ENCODE peak calls at places on chromosomes 2 and 18, in eight cellular contexts. C, J, F, R, L, W, A and I are unnamed samples.

GRCh38 chr18:49562481-49563129 is 748 bp downstream of the LIPG start:
- DNase-seq in R (no peak), F (no peak), A (no peak), L (no peak), W (no peak), J (peak), C (no peak), I (peak)

GRCh38 chr2:200247494-200247893 is 59.0 kb upstream of the SPATS2L start:
- DNase-seq in R (no peak), L (no peak), A (peak), F (no peak), J (no peak), W (no peak), C (no peak), I (peak)

GRCh38 chr18:9008203-9008708 is 94.2 kb upstream of the NDUFV2 start:
- DNase-seq in J (no peak), C (no peak), R (peak), A (no peak), W (no peak), F (no peak), L (no peak), I (no peak)

GRCh38 chr2:46298272-46298521 is 990 bp downstream of the EPAS1 start:
- DNase-seq in R (no peak), A (no peak), W (no peak), F (peak), C (no peak), L (no peak), J (no peak), I (no peak)

GRCh38 chr2:226132632-226133215 is 666.9 kb downstream of the IRS1 start:
- DNase-seq in W (no peak), J (no peak), L (no peak), F (no peak), R (no peak), C (no peak), A (no peak), I (no peak)

GRCh38 chr18:49431563-49431962 is 28.9 kb downstream of the DYM start:
- DNase-seq in A (no peak), C (no peak), L (no peak), R (no peak), W (no peak), J (no peak), F (no peak), I (no peak)

GRCh38 chr2:71492112-71492511 is 38.8 kb downstream of the DYSF start:
- DNase-seq in R (no peak), C (no peak), L (no peak), J (peak), F (no peak), A (peak), W (no peak), I (no peak)

GRCh38 chr18:43883886-43884285 is 606.6 kb upstream of the SYT4 start:
- DNase-seq in F (no peak), C (no peak), R (no peak), A (no peak), W (no peak), L (no peak), J (no peak), I (no peak)

GRCh38 chr18:14974088-14974487 is 226.1 kb downstream of the ANKRD30B start:
- DNase-seq in W (no peak), J (no peak), C (no peak), R (no peak), L (no peak), A (no peak), F (no peak), I (no peak)

GRCh38 chr2:171174075-171174474 is 13.4 kb upstream of the TLK1 start:
- DNase-seq in C (no peak), A (no peak), J (no peak), F (no peak), L (no peak), W (no peak), R (no peak), I (no peak)

GRCh38 chr2:201852878-201853415 is 46.6 kb downstream of the CDK15 start:
- DNase-seq in C (no peak), R (peak), J (no peak), F (no peak), A (no peak), L (no peak), W (no peak), I (no peak)

GRCh38 chr2:29463181-29463900 is 348.1 kb downstream of the CLIP4 start:
- DNase-seq in L (peak), J (no peak), F (no peak), W (no peak), R (no peak), C (no peak), A (peak), I (peak)

GRCh38 chr2:88159955-88160415 is 10.2 kb upstream of the THNSL2 start:
- DNase-seq in F (no peak), A (peak), L (peak), R (peak), C (no peak), W (no peak), J (peak), I (peak)

GRCh38 chr2:232951891-232952290 is 61.2 kb downstream of the NGEF start:
- DNase-seq in R (no peak), J (no peak), F (no peak), L (peak), C (no peak), A (peak), W (no peak), I (no peak)

GRCh38 chr2:100239513-100240210 is 82.6 kb downstream of the LONRF2 start:
- DNase-seq in C (no peak), A (no peak), J (no peak), F (no peak), L (no peak), R (no peak), W (no peak), I (no peak)

GRCh38 chr2:40725040-40725439 is 273.1 kb upstream of the SLC8A1 start:
- DNase-seq in J (no peak), C (no peak), A (no peak), R (no peak), F (no peak), L (no peak), W (no peak), I (no peak)

GRCh38 chr2:85811173-85811849 is 57.5 kb downstream of the ATOH8 start:
- DNase-seq in F (peak), W (no peak), C (peak), A (peak), L (no peak), J (peak), R (no peak), I (peak)

GRCh38 chr2:20622731-20623130 is 28.2 kb downstream of the HS1BP3 start:
- DNase-seq in A (no peak), W (peak), L (no peak), F (peak), C (peak), J (peak), R (no peak), I (no peak)

GRCh38 chr2:126882181-126882580 is 16.5 kb upstream of the TEX51 start:
- DNase-seq in W (no peak), L (no peak), C (no peak), A (no peak), F (no peak), J (no peak), R (no peak), I (no peak)

GRCh38 chr2:229660391-229660790 is 54.0 kb downstream of the DNER start:
- DNase-seq in R (no peak), C (no peak), A (no peak), J (no peak), L (no peak), F (no peak), W (no peak), I (no peak)

GRCh38 chr2:158042666-158043065 is 59.0 kb upstream of the UPP2 start:
- DNase-seq in F (no peak), L (no peak), A (no peak), W (no peak), J (peak), C (peak), R (no peak), I (no peak)

GRCh38 chr18:43396266-43396665 is 119.0 kb upstream of the SYT4 start:
- DNase-seq in F (no peak), R (no peak), J (no peak), W (no peak), C (no peak), A (peak), L (peak), I (peak)

GRCh38 chr2:19744456-19744855 is 157.3 kb downstream of the TTC32 start:
- DNase-seq in W (no peak), F (no peak), J (no peak), C (no peak), R (no peak), A (no peak), L (no peak), I (no peak)

GRCh38 chr2:182280128-182280527 is 146.7 kb downstream of the PDE1A start:
- DNase-seq in W (no peak), R (no peak), J (no peak), F (no peak), C (no peak), L (peak), A (peak), I (peak)

GRCh38 chr2:176763871-176764404 is 448.7 kb upstream of the HNRNPA3 start:
- DNase-seq in W (no peak), A (no peak), L (no peak), C (no peak), F (no peak), R (peak), J (no peak), I (no peak)

GRCh38 chr2:236969767-236970655 is 115.7 kb upstream of the COPS8 start:
- DNase-seq in C (no peak), W (no peak), L (no peak), R (no peak), F (no peak), J (no peak), A (no peak), I (no peak)

GRCh38 chr18:42707080-42707479 is 408.4 kb downstream of the RIT2 start:
- DNase-seq in F (no peak), R (no peak), C (no peak), L (no peak), A (no peak), W (no peak), J (no peak), I (no peak)

GRCh38 chr2:53475766-53476165 is 291.8 kb upstream of the CHAC2 start:
- DNase-seq in W (no peak), C (no peak), L (no peak), J (no peak), R (no peak), F (no peak), A (no peak), I (no peak)

GRCh38 chr2:65749549-65749948 is 317.1 kb upstream of the SPRED2 start:
- DNase-seq in A (peak), J (no peak), C (no peak), W (no peak), R (no peak), F (no peak), L (peak), I (peak)

GRCh38 chr18:37385846-37386435 is 179.7 kb downstream of the CELF4 start:
- DNase-seq in A (peak), C (no peak), L (no peak), W (no peak), J (no peak), F (no peak), R (peak), I (peak)

GRCh38 chr2:130755234-130756040 is at the start of gene AMER3:
- DNase-seq in R (no peak), A (no peak), W (no peak), F (no peak), L (no peak), C (no peak), J (no peak), I (no peak)

DNA sequence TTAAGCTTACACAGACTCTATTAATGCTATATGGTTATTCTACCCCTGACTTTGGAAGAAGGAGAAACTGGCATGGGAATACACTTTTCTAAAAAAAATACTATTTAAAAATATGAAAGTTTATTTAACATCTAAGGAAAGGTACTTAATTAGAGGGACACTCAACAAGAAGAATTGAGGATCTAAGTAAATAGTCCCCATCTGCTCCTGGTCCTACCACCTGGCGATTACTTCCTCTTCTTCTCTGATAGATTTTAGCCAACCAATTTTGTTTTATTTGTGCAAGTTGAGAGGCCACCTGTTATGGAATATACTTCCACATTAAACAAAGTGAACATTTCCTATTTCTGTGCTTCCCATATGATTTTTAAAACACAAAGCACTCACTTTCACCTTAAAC is 111.7 kb downstream of the BCL2 start:
- DNase-seq in W (no peak), J (no peak), R (no peak), C (no peak), A (no peak), L (no peak), F (no peak), I (no peak)
- H3K4me3 ChIP-seq in W (no peak), J (no peak), R (peak), C (no peak), A (no peak), L (no peak), F (no peak), I (no peak)

GRCh38 chr2:44936275-44936674 is 5.2 kb upstream of the SIX3 start:
- DNase-seq in J (no peak), R (no peak), C (no peak), L (no peak), F (no peak), A (no peak), W (no peak), I (no peak)

GRCh38 chr2:44934521-44934961 is 7.0 kb upstream of the SIX3 start:
- DNase-seq in A (no peak), F (no peak), J (no peak), R (no peak), C (no peak), L (no peak), W (no peak), I (no peak)

GRCh38 chr2:44934962-44935853 is 6.3 kb upstream of the SIX3 start:
- DNase-seq in W (peak), C (no peak), F (no peak), A (no peak), J (no peak), L (no peak), R (no peak), I (no peak)

GRCh38 chr2:44936715-44937687 is 4.5 kb upstream of the SIX3 start:
- DNase-seq in A (no peak), W (no peak), C (no peak), L (no peak), R (no peak), J (no peak), F (no peak), I (no peak)

DNA sequence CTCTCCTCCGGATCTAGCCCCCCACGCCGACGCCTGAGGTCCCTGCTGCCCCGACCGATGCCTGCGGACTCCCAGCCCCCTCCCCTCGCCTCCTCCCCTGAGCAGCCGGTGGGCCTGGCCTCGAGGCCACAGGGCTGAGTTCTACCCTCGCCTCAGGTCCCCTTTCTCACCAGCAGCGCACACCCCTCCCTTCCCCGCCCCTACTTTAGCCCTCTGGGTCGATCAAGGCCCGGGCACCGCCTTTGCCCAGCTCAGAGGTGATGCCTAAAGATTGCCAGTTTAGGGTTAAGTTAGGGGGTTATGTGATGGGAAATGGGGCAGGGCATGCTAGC is 5.7 kb upstream of the SIX3 start:
- DNase-seq in L (no peak), J (no peak), W (no peak), C (no peak), A (no peak), F (no peak), R (no peak), I (no peak)
- H3K4me3 ChIP-seq in L (no peak), J (no peak), W (no peak), C (no peak), A (no peak), F (no peak), R (no peak), I (no peak)

DNA sequence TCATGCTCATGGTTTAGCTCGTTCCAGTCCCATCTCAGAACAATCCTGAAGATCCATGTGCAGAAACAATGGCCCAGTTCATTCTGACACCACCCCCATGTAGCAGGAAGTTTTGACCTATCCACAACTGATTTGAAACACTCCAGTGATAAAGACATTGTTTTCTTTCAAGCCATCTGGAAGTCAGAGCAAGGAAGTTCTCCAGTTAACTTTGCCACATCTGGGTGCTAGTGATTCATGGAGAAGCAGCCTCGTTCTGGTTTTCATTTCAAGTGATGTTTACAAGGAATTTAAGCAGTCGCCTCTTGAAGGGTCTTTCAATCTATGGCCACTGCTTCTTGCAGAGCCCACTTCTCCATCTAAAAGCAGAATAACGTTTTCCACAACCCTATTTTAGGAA is 36.6 kb upstream of the TWIST2 start:
- DNase-seq in C (no peak), F (no peak), L (no peak), J (no peak), W (no peak), A (peak), R (no peak), I (peak)
- H3K4me3 ChIP-seq in C (no peak), F (no peak), L (no peak), J (no peak), W (no peak), A (no peak), R (no peak), I (no peak)

GRCh38 chr2:18413794-18414396 is 146.6 kb downstream of the RDH14 start:
- DNase-seq in C (no peak), L (peak), A (peak), W (no peak), R (no peak), J (peak), F (no peak), I (peak)
- H3K4me3 ChIP-seq in C (no peak), L (no peak), A (peak), W (no peak), R (no peak), J (no peak), F (no peak), I (no peak)

GRCh38 chr2:15010346-15010745 is 377.8 kb downstream of the LRATD1 start:
- DNase-seq in L (no peak), W (no peak), C (no peak), J (no peak), F (no peak), A (no peak), R (peak), I (no peak)

GRCh38 chr2:15009681-15010080 is 377.2 kb downstream of the LRATD1 start:
- DNase-seq in W (no peak), C (no peak), J (no peak), F (no peak), L (no peak), A (no peak), R (no peak), I (no peak)

GRCh38 chr2:15006667-15007066 is 374.1 kb downstream of the LRATD1 start:
- DNase-seq in F (no peak), J (no peak), L (no peak), A (no peak), W (no peak), C (no peak), R (peak), I (no peak)
- H3K4me3 ChIP-seq in F (no peak), J (no peak), L (no peak), A (no peak), W (no peak), C (no peak), R (no peak), I (no peak)

DNA sequence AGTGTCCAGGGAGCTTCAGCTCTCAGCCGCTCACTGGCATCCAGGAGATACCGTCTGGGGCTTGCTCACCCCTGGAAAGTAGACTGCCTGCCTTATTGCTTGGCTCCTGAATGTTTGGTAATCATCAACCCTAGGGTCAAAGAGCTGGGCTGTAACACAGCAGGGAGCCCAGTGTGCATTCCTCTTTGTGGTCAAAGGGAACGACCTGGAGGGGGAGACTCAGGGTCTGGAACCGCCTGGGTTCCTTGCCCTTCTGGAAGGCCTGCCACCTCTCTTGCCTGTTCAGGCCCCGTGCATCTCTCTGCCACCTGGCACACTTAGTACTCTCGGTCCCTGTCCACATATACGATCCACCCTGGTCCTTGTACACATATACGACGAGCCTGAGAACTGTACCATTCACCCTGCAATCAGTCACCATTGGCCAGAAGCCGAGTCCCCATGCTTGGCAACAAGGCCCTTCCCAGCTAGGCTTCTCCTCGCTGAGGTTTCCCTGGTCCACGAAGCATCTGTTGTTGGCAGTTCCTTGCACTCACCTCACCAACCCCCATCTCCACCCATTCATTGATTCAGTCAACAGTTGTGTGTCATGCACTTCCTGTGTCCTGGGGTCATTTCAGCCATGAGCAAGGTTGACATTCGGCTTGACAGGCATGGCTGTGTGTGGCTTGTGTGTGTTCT is at the start of gene NAT8:
- DNase-seq in R (no peak), C (no peak), F (no peak), L (no peak), A (no peak), J (no peak), W (no peak), I (peak)
- H3K4me3 ChIP-seq in R (no peak), C (no peak), F (no peak), L (no peak), A (no peak), J (no peak), W (no peak), I (no peak)

GRCh38 chr2:234091883-234092282 is 41.4 kb downstream of the SPP2 start:
- DNase-seq in A (no peak), R (no peak), C (no peak), L (no peak), J (no peak), W (no peak), F (no peak), I (no peak)

GRCh38 chr2:234096164-234096563 is 45.7 kb downstream of the SPP2 start:
- DNase-seq in R (no peak), A (no peak), W (no peak), L (no peak), F (no peak), J (no peak), C (no peak), I (no peak)

GRCh38 chr2:234095301-234095700 is 44.8 kb downstream of the SPP2 start:
- DNase-seq in F (no peak), L (no peak), C (no peak), W (no peak), A (no peak), R (no peak), J (no peak), I (no peak)

DNA sequence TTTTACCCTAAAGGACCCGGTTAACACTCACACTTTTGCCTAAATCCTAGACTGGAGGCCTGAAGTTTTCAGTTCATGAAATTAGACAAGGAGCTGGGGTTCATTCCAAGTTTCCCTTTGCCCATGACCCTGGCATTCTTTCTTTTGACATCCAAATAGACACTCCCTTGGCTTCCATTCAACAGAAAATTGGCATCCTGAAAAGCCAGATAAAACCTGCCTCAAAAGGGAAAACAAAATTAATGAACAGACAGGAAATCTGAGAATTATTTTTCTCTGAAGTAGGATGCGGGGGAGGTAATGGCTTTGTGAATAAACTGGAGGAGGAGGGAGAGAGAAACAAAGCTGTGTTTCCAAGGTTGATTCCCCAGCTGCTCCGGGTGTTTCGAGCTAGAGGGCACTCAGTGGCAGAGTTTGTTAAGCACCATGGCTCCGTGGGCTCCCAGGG is 41.0 kb downstream of the SPP2 start:
- DNase-seq in L (no peak), J (no peak), A (peak), R (no peak), F (no peak), W (no peak), C (no peak), I (peak)
- H3K4me3 ChIP-seq in L (no peak), J (no peak), A (no peak), R (no peak), F (no peak), W (no peak), C (no peak), I (no peak)